ENCODE peak calls at places on chromosomes 16 and 17, in four cellular contexts. U, X, S and G are unnamed samples. For H3K9me3 and H3K27me3, the result is how much of the 10 kb centered on the place peaks cover.

GRCh38 chr16:1002399-1003161 is 21.0 kb downstream of the SOX8 start:
- DNase-seq in U (peak), X (peak), S (peak), G (peak)

GRCh38 chr17:31404028-31404949 is 12.8 kb downstream of the RAB11FIP4 start:
- DNase-seq in U (no peak), X (no peak), S (no peak), G (no peak)

GRCh38 chr17:53765609-53766008 is 57.1 kb upstream of the KIF2B start:
- DNase-seq in U (no peak), X (no peak), S (no peak), G (no peak)

GRCh38 chr16:24463196-24463945 is 76.0 kb upstream of the RBBP6 start:
- DNase-seq in U (no peak), X (no peak), S (no peak), G (no peak)

GRCh38 chr17:2691965-2692780 is 19.4 kb downstream of the CLUH start:
- DNase-seq in U (peak), X (no peak), S (no peak), G (no peak)

GRCh38 chr16:25157476-25157875 is 45.9 kb downstream of the LCMT1 start:
- DNase-seq in U (no peak), X (peak), S (no peak), G (no peak)

GRCh38 chr16:11386791-11387546 is 41.7 kb downstream of the RMI2 start:
- DNase-seq in U (no peak), X (no peak), S (no peak), G (peak)

GRCh38 chr16:70522216-70523000 is 946 bp downstream of the COG4 start:
- DNase-seq in U (no peak), X (no peak), S (no peak), G (no peak)

GRCh38 chr17:13619462-13619861 is 17.7 kb upstream of the HS3ST3A1 start:
- DNase-seq in U (no peak), X (no peak), S (no peak), G (no peak)

GRCh38 chr17:1907216-1907631 is 77.4 kb downstream of the RPA1 start:
- DNase-seq in U (no peak), X (no peak), S (no peak), G (no peak)

DNA sequence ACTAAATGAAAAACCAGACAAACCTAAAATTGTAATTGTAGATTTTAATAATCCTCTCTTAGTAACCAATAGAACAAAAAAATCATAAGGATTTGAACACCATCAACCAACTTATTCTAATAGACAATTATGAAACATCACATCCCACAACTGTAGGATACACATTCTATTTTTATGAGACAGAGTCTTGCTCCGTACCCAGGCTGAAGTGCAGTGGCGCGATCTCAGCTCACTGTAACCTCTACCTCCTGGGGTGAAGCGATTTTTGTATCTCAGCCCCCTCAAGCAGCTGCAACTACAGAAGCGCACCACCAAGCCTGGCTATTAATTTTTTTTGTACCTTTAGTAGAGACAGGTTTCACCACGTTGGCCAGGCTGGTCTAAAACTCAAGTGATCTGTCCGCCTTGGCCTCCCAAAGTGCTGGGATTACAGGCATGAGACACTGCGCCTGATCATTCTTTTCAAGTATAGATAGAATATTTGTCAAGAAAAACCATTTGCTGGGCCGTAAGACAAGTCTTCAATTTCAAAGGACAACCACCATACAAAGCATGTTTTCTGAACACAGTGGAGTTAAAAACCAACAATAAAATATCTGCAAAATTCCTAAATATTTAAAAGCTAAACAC is 49.8 kb downstream of the CREBBP start:
- DNase-seq in U (no peak), X (no peak), S (no peak), G (no peak)
- H3K9me3 ChIP-seq in U (under half), X (under half), S (under half), G (under half)

GRCh38 chr17:79114455-79115301 is 40.1 kb downstream of the ENGASE start:
- DNase-seq in U (no peak), X (no peak), S (no peak), G (peak)
- H3K4me3 ChIP-seq in U (no peak), X (no peak), S (no peak), G (no peak)

DNA sequence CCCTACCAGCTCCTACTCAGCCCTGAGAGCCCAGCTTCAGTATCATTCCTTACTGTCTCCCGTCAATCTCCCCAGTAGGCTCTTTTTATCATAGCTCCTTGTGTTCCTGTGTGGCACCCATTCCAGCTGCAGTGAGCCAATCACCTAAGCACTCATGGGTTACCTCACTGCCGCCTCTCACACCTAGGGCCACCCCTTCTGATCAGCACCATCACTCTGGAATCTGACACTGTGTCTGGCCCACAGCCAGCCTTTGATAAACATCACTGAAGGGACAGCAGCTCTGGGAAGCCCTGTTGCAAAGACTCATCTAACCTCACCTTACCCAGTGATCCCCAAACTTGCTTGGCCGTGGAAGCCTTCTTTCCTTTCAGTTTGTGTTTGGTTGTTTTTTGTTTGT is 8.0 kb upstream of the DNAH17 start:
- DNase-seq in U (no peak), X (no peak), S (no peak), G (no peak)
- H3K27me3 ChIP-seq in U (under half), X (under half), S (under half), G (under half)

GRCh38 chr17:5181509-5182305 is 10.0 kb downstream of the ZNF594 start:
- DNase-seq in U (no peak), X (no peak), S (no peak), G (no peak)

GRCh38 chr17:5183410-5183793 is 8.3 kb downstream of the ZNF594 start:
- DNase-seq in U (no peak), X (no peak), S (no peak), G (no peak)

GRCh38 chr17:5179003-5179402 is 12.7 kb downstream of the ZNF594 start:
- DNase-seq in U (no peak), X (no peak), S (no peak), G (no peak)

GRCh38 chr17:5182597-5183409 is 8.9 kb downstream of the ZNF594 start:
- DNase-seq in U (no peak), X (no peak), S (no peak), G (no peak)

GRCh38 chr17:5184284-5184683 is 7.4 kb downstream of the ZNF594 start:
- DNase-seq in U (no peak), X (no peak), S (no peak), G (no peak)
- H3K9me3 ChIP-seq in U (half or more), X (half or more), S (half or more), G (under half)

GRCh38 chr17:75776399-75777242 is 8.0 kb upstream of the UNK start:
- DNase-seq in U (no peak), X (no peak), S (no peak), G (no peak)
- H3K4me3 ChIP-seq in U (peak), X (peak), S (peak), G (peak)

DNA sequence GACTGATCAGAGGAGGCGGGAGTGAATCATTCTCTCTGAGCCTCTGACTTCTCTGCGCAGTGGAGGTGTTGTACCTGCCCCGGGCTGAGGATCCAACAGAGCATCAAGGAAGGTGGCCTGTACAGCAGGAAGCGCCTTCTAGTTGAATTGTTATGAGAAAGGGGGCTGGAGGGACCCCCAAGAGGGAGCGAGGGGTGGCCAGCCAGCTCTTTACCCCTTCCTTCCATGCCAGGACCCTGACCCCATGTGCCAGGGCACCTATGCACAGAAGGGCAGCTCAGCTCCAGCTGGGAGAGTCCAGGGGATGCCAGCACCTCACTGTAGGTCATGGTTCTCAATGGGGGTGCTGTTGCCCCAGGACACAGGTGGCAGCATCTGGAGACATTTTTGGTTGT is 149.3 kb downstream of the SDK2 start:
- DNase-seq in U (no peak), X (no peak), S (no peak), G (no peak)
- H3K27me3 ChIP-seq in U (under half), X (under half), S (under half), G (under half)

DNA sequence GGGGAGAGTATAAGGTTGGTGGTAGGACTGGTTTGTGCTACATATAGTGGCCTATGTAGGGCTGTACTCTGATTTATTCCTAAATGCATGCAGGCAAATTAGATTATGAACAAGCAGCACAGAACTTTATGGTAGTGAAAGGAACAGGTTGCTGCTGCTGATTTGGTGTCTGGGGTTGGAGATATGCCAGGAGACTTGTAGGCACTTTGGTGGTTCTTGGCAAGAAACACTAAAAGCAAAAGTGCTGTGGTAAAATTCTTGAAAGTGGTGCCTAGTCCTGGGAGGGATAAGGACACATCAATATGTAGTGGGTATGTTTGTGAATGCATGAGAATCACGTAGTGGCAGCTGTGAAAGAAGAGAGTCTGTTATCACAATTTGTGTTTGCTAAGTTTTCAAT is 2126.0 kb downstream of the TP53TG3F start:
- DNase-seq in U (no peak), X (no peak), S (no peak), G (no peak)
- H3K9me3 ChIP-seq in U (under half), X (under half), S (under half), G (under half)

GRCh38 chr17:48192321-48192731 is 84.8 kb downstream of the SNX11 start:
- DNase-seq in U (no peak), X (no peak), S (no peak), G (no peak)
- H3K4me3 ChIP-seq in U (no peak), X (no peak), S (no peak), G (no peak)